ENCODE peak calls at places on chromosomes 7 and 10, in nine cellular contexts. T, P, Y, N, A, M, I, E and F are unnamed samples.

GRCh38 chr10:98609265-98609664 is 162.5 kb upstream of the HPS1 start:
- DNase-seq in T (no peak), P (no peak), Y (no peak), N (no peak), A (no peak), M (no peak), I (no peak), E (no peak), F (no peak)

GRCh38 chr7:618539-619355 is 99.1 kb upstream of the PDGFA start:
- DNase-seq in T (no peak), P (no peak), Y (no peak), N (no peak), A (no peak), M (peak), I (peak), E (no peak), F (no peak)

GRCh38 chr7:121442845-121443244 is 46.7 kb upstream of the FAM3C start:
- DNase-seq in T (no peak), P (peak), Y (no peak), N (peak), A (no peak), M (no peak), I (no peak), E (no peak), F (peak)

GRCh38 chr10:30804478-30805055 is 175.0 kb upstream of the LYZL2 start:
- DNase-seq in T (no peak), P (no peak), Y (no peak), N (peak), A (no peak), M (peak), I (no peak), E (peak), F (no peak)

GRCh38 chr10:21509391-21510217 is 15.9 kb downstream of the SKIDA1 start:
- DNase-seq in T (no peak), P (no peak), Y (no peak), N (no peak), A (no peak), M (no peak), I (no peak), E (no peak), F (no peak)

GRCh38 chr10:14800397-14800796 is 25.7 kb upstream of the FAM107B start:
- DNase-seq in T (no peak), P (no peak), Y (no peak), N (no peak), A (no peak), M (no peak), I (no peak), E (no peak), F (no peak)

GRCh38 chr7:133827707-133828580 is 299.2 kb upstream of the LRGUK start:
- DNase-seq in T (no peak), P (no peak), Y (no peak), N (no peak), A (no peak), M (peak), I (no peak), E (no peak), F (no peak)

GRCh38 chr10:73744690-73744994 is 470 bp downstream of the SEC24C start:
- DNase-seq in T (peak), P (no peak), Y (peak), N (peak), A (peak), M (peak), I (peak), E (peak), F (peak)

GRCh38 chr10:99921948-99922347 is 87.8 kb downstream of the DNMBP start:
- DNase-seq in T (no peak), P (peak), Y (no peak), N (peak), A (no peak), M (no peak), I (no peak), E (no peak), F (peak)

GRCh38 chr10:122864901-122865300 is 14.5 kb downstream of the FAM24B start:
- DNase-seq in T (no peak), P (no peak), Y (no peak), N (peak), A (no peak), M (no peak), I (no peak), E (no peak), F (peak)

GRCh38 chr10:62037166-62037831 is 135.8 kb downstream of the ARID5B start:
- DNase-seq in T (no peak), P (peak), Y (no peak), N (peak), A (no peak), M (no peak), I (no peak), E (no peak), F (peak)

GRCh38 chr10:50622497-50623298 is 1.1 kb downstream of the SGMS1 start:
- DNase-seq in T (no peak), P (peak), Y (no peak), N (peak), A (peak), M (peak), I (peak), E (peak), F (peak)

GRCh38 chr7:47803846-47804245 is 144.4 kb downstream of the PKD1L1 start:
- DNase-seq in T (no peak), P (no peak), Y (no peak), N (no peak), A (no peak), M (no peak), I (no peak), E (no peak), F (no peak)

GRCh38 chr7:29839302-29839701 is 33.0 kb downstream of the WIPF3 start:
- DNase-seq in T (peak), P (peak), Y (no peak), N (no peak), A (no peak), M (no peak), I (no peak), E (peak), F (no peak)

GRCh38 chr10:79073784-79074432 is 5.1 kb downstream of the ZMIZ1 start:
- DNase-seq in T (no peak), P (no peak), Y (no peak), N (peak), A (no peak), M (no peak), I (no peak), E (peak), F (no peak)

GRCh38 chr10:3829193-3830050 is 44.4 kb upstream of the KLF6 start:
- DNase-seq in T (no peak), P (no peak), Y (no peak), N (no peak), A (no peak), M (no peak), I (no peak), E (no peak), F (no peak)

GRCh38 chr10:130910848-130911247 is 400.7 kb downstream of the TCERG1L start:
- DNase-seq in T (no peak), P (no peak), Y (no peak), N (no peak), A (no peak), M (no peak), I (no peak), E (no peak), F (no peak)

GRCh38 chr10:16965740-16966447 is 148.7 kb upstream of the RSU1 start:
- DNase-seq in T (no peak), P (peak), Y (peak), N (peak), A (no peak), M (no peak), I (no peak), E (no peak), F (peak)

GRCh38 chr7:112877671-112878460 is 87.7 kb upstream of the TMEM168 start:
- DNase-seq in T (no peak), P (no peak), Y (no peak), N (no peak), A (no peak), M (no peak), I (no peak), E (no peak), F (no peak)

GRCh38 chr7:136956232-136956631 is 87.8 kb downstream of the CHRM2 start:
- DNase-seq in T (no peak), P (no peak), Y (no peak), N (peak), A (no peak), M (no peak), I (no peak), E (no peak), F (no peak)

GRCh38 chr10:131899695-131900349 is 986 bp upstream of the PPP2R2D start:
- DNase-seq in T (no peak), P (no peak), Y (no peak), N (no peak), A (no peak), M (no peak), I (no peak), E (no peak), F (no peak)

GRCh38 chr7:41565655-41566054 is 137.2 kb downstream of the INHBA start:
- DNase-seq in T (no peak), P (no peak), Y (no peak), N (no peak), A (no peak), M (no peak), I (no peak), E (no peak), F (no peak)

GRCh38 chr7:17474724-17475344 is 176.4 kb downstream of the AHR start:
- DNase-seq in T (no peak), P (no peak), Y (no peak), N (peak), A (no peak), M (no peak), I (no peak), E (no peak), F (no peak)

GRCh38 chr7:37669818-37670217 is 13.7 kb upstream of the GPR141 start:
- DNase-seq in T (no peak), P (no peak), Y (no peak), N (no peak), A (no peak), M (no peak), I (no peak), E (no peak), F (no peak)

GRCh38 chr10:68647928-68648327 is 73.1 kb upstream of the CCAR1 start:
- DNase-seq in T (no peak), P (no peak), Y (no peak), N (peak), A (no peak), M (no peak), I (no peak), E (no peak), F (peak)

GRCh38 chr10:119523916-119524719 is 18.4 kb downstream of the RGS10 start:
- DNase-seq in T (no peak), P (no peak), Y (no peak), N (no peak), A (no peak), M (no peak), I (no peak), E (no peak), F (no peak)

GRCh38 chr7:112990619-112991018 is 96.0 kb downstream of the GPR85 start:
- DNase-seq in T (no peak), P (no peak), Y (no peak), N (peak), A (no peak), M (no peak), I (no peak), E (no peak), F (no peak)

GRCh38 chr7:70574970-70575799 is 556.8 kb upstream of the GALNT17 start:
- DNase-seq in T (no peak), P (no peak), Y (no peak), N (no peak), A (no peak), M (no peak), I (no peak), E (no peak), F (peak)

GRCh38 chr10:47349941-47350371 is 1.8 kb downstream of the RBP3 start:
- DNase-seq in T (no peak), P (no peak), Y (no peak), N (no peak), A (no peak), M (no peak), I (no peak), E (no peak), F (no peak)

GRCh38 chr7:120926943-120927346 is 23.6 kb upstream of the ING3 start:
- DNase-seq in T (no peak), P (no peak), Y (no peak), N (peak), A (no peak), M (no peak), I (no peak), E (no peak), F (no peak)

DNA sequence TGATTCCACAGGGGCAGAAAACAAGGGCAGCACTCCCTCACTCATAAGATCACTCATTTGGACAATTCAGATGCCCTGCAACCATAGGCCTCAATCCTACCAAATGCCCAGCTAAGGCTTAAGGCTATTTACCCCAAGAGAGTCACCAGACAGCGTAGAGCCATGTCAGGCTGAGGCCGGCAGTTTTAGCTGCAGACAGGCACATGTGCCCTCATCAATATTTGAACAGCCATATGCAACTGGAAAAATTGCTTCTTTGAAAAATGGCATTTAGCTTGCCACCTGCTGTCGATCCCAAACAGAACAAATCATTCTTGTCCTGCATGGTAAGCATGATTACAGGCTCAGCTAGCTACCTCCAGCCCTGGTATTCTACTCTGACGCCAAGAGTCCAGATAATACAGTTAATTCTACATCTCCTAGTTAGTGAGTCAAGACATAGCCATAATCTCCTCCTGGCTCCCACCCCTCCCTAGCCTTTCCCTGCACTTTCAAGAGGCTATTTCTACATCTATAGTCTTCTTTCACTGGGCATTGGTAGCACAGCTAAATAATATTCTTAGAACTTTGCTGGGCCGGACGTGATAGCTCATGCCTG is 7.7 kb downstream of the CREB3L2 start:
- DNase-seq in T (no peak), P (no peak), Y (no peak), N (no peak), A (no peak), M (no peak), I (no peak), E (no peak), F (no peak)
- H3K27ac ChIP-seq in T (peak), P (no peak), Y (peak), N (no peak), A (peak), M (peak), I (no peak), E (no peak), F (peak)

GRCh38 chr10:80167471-80167870 is 34.9 kb downstream of the PLAC9 start:
- DNase-seq in T (no peak), P (no peak), Y (no peak), N (no peak), A (no peak), M (no peak), I (no peak), E (no peak), F (no peak)

GRCh38 chr10:80163741-80164341 is 31.3 kb downstream of the PLAC9 start:
- DNase-seq in T (no peak), P (peak), Y (no peak), N (peak), A (no peak), M (no peak), I (no peak), E (peak), F (peak)

GRCh38 chr10:80164596-80164995 is 32.1 kb downstream of the PLAC9 start:
- DNase-seq in T (no peak), P (no peak), Y (no peak), N (no peak), A (no peak), M (no peak), I (no peak), E (no peak), F (no peak)

GRCh38 chr10:80166581-80167470 is 34.3 kb downstream of the PLAC9 start:
- DNase-seq in T (no peak), P (no peak), Y (no peak), N (no peak), A (no peak), M (no peak), I (no peak), E (no peak), F (no peak)

GRCh38 chr10:80165173-80165572 is 32.6 kb downstream of the PLAC9 start:
- DNase-seq in T (no peak), P (peak), Y (no peak), N (peak), A (no peak), M (no peak), I (no peak), E (no peak), F (peak)
- TF ChIP-seq CTCF in T (no peak), P (no peak), Y (peak), N (peak), A (no peak), M (no peak), I (no peak), E (peak), F (no peak)

GRCh38 chr7:150451097-150451793 is 815 bp downstream of the GIMAP8 start:
- DNase-seq in T (peak), P (no peak), Y (no peak), N (no peak), A (peak), M (no peak), I (peak), E (peak), F (no peak)

GRCh38 chr7:150453892-150454291 is 3.5 kb downstream of the GIMAP8 start:
- DNase-seq in T (no peak), P (no peak), Y (no peak), N (no peak), A (no peak), M (no peak), I (no peak), E (no peak), F (no peak)

GRCh38 chr7:150453186-150453585 is 2.8 kb downstream of the GIMAP8 start:
- DNase-seq in T (peak), P (no peak), Y (no peak), N (no peak), A (no peak), M (no peak), I (no peak), E (no peak), F (no peak)

GRCh38 chr7:150450491-150450992 is at the start of gene GIMAP8:
- DNase-seq in T (peak), P (no peak), Y (no peak), N (no peak), A (peak), M (no peak), I (peak), E (peak), F (no peak)

DNA sequence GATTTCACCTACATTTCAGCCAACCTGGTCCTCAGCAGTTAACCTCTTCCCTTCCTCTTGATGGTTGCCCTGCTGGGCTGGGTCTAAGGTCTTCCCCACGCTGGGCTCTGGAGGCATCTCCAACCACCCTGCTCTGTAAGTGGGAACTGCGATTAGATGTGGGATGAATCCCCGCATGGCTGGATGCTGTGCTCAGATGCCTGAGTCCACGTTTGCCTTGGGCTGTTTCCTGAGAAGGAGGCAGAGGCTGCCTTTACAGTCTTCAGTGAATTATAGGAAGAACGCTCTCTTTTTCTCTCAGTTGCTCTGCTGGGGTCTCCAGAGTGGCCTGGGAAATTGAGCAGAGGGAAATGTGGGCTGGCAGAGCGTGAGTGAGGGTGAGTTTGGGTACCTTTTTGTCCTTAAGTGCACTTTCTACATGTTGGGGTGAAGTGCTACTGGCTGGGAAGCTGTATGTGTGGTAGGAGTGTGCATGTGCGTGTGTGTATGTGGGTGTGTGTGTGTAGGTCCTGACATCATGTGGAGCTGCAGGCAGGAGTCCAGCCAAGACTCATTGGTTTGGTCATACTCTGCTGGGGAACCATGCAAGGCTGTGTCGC is 1.5 kb downstream of the GIMAP8 start:
- DNase-seq in T (peak), P (no peak), Y (no peak), N (no peak), A (no peak), M (no peak), I (no peak), E (no peak), F (no peak)
- H3K27ac ChIP-seq in T (peak), P (no peak), Y (no peak), N (no peak), A (peak), M (peak), I (peak), E (peak), F (no peak)

GRCh38 chr10:45809829-45810228 is 37.5 kb downstream of the AGAP4 start:
- DNase-seq in T (no peak), P (no peak), Y (no peak), N (peak), A (no peak), M (no peak), I (no peak), E (no peak), F (peak)

GRCh38 chr10:45811075-45811474 is 36.2 kb downstream of the AGAP4 start:
- DNase-seq in T (no peak), P (no peak), Y (no peak), N (no peak), A (no peak), M (no peak), I (no peak), E (no peak), F (no peak)
- TF ChIP-seq CTCF in T (no peak), P (no peak), Y (no peak), N (no peak), A (no peak), M (no peak), I (no peak), E (no peak), F (no peak)

GRCh38 chr10:29140151-29140550 is 148.7 kb upstream of the LYZL1 start:
- DNase-seq in T (no peak), P (no peak), Y (no peak), N (no peak), A (no peak), M (no peak), I (no peak), E (no peak), F (no peak)

GRCh38 chr10:29140991-29141390 is 147.9 kb upstream of the LYZL1 start:
- DNase-seq in T (no peak), P (peak), Y (no peak), N (peak), A (no peak), M (no peak), I (no peak), E (no peak), F (peak)

GRCh38 chr10:29144126-29144525 is 144.7 kb upstream of the LYZL1 start:
- DNase-seq in T (no peak), P (no peak), Y (no peak), N (no peak), A (no peak), M (no peak), I (no peak), E (no peak), F (no peak)

GRCh38 chr10:29142516-29143314 is 146.2 kb upstream of the LYZL1 start:
- DNase-seq in T (no peak), P (peak), Y (no peak), N (no peak), A (no peak), M (no peak), I (no peak), E (no peak), F (no peak)

DNA sequence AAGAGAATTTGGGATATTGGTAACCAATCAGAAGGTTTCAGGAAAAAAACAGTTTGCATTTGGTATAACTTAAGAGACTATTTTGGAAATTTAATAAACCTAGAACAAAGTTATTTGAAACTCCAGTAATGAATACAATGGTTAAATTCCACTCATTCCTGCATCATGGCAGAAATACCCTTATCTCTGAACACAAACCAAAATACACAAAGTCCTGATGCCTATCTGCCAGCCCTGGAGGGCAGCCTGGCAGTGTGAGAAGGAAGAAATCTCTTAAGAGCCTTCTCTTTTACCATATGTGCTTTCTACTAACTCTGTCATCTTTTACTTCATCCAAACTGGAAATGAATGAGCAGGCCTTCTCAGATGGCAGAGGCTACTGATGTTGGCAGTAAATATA is 147.1 kb upstream of the LYZL1 start:
- DNase-seq in T (no peak), P (peak), Y (no peak), N (peak), A (no peak), M (peak), I (no peak), E (no peak), F (no peak)
- H3K27ac ChIP-seq in T (no peak), P (peak), Y (peak), N (peak), A (no peak), M (no peak), I (no peak), E (no peak), F (no peak)